ENCODE peak calls at places on chromosomes 13 and 19, in four cellular contexts. One of them, this sample, is unnamed.

GRCh38 chr19:48624067-48624594 is 4.8 kb downstream of the SPHK2 start:
- DNase-seq in activated T-cell treated with anti-CD3 and anti-CD28 coated beads for 4 hours: peak
- DNase-seq in activated CD4-positive, alpha-beta T cell treated with anti-CD3 and anti-CD28 coated beads, Interleukin-2, amount 50 U/mL, for 24 hours: peak
- DNase-seq in psoas muscle: peak
- DNase-seq in this sample: peak

GRCh38 chr13:51747438-51748434 is 56.2 kb downstream of the DHRS12 start:
- DNase-seq in activated T-cell treated with anti-CD3 and anti-CD28 coated beads for 4 hours: no peak
- DNase-seq in activated CD4-positive, alpha-beta T cell treated with anti-CD3 and anti-CD28 coated beads, Interleukin-2, amount 50 U/mL, for 24 hours: no peak
- DNase-seq in psoas muscle: no peak
- DNase-seq in this sample: no peak

GRCh38 chr19:31528261-31528660 is 179.0 kb upstream of the TSHZ3 start:
- DNase-seq in activated T-cell treated with anti-CD3 and anti-CD28 coated beads for 4 hours: no peak
- DNase-seq in activated CD4-positive, alpha-beta T cell treated with anti-CD3 and anti-CD28 coated beads, Interleukin-2, amount 50 U/mL, for 24 hours: no peak
- DNase-seq in psoas muscle: no peak
- DNase-seq in this sample: no peak

GRCh38 chr13:42420304-42420703 is 148.4 kb downstream of the AKAP11 start:
- DNase-seq in activated T-cell treated with anti-CD3 and anti-CD28 coated beads for 4 hours: peak
- DNase-seq in activated CD4-positive, alpha-beta T cell treated with anti-CD3 and anti-CD28 coated beads, Interleukin-2, amount 50 U/mL, for 24 hours: peak
- DNase-seq in psoas muscle: no peak
- DNase-seq in this sample: no peak

GRCh38 chr13:109783447-109783814 is 3.0 kb downstream of the IRS2 start:
- DNase-seq in activated T-cell treated with anti-CD3 and anti-CD28 coated beads for 4 hours: no peak
- DNase-seq in activated CD4-positive, alpha-beta T cell treated with anti-CD3 and anti-CD28 coated beads, Interleukin-2, amount 50 U/mL, for 24 hours: no peak
- DNase-seq in psoas muscle: peak
- DNase-seq in this sample: no peak

GRCh38 chr13:113584870-113585671 is 518 bp downstream of the TFDP1 start:
- DNase-seq in activated T-cell treated with anti-CD3 and anti-CD28 coated beads for 4 hours: no peak
- DNase-seq in activated CD4-positive, alpha-beta T cell treated with anti-CD3 and anti-CD28 coated beads, Interleukin-2, amount 50 U/mL, for 24 hours: no peak
- DNase-seq in psoas muscle: peak
- DNase-seq in this sample: peak

GRCh38 chr19:4016486-4016885 is 8.9 kb downstream of the PIAS4 start:
- DNase-seq in activated T-cell treated with anti-CD3 and anti-CD28 coated beads for 4 hours: no peak
- DNase-seq in activated CD4-positive, alpha-beta T cell treated with anti-CD3 and anti-CD28 coated beads, Interleukin-2, amount 50 U/mL, for 24 hours: no peak
- DNase-seq in psoas muscle: no peak
- DNase-seq in this sample: no peak

GRCh38 chr13:77449265-77449664 is 86.2 kb upstream of the SCEL start:
- DNase-seq in activated T-cell treated with anti-CD3 and anti-CD28 coated beads for 4 hours: no peak
- DNase-seq in activated CD4-positive, alpha-beta T cell treated with anti-CD3 and anti-CD28 coated beads, Interleukin-2, amount 50 U/mL, for 24 hours: no peak
- DNase-seq in psoas muscle: no peak
- DNase-seq in this sample: no peak

GRCh38 chr19:1219786-1220451 is 14.3 kb downstream of the STK11 start:
- DNase-seq in activated T-cell treated with anti-CD3 and anti-CD28 coated beads for 4 hours: no peak
- DNase-seq in activated CD4-positive, alpha-beta T cell treated with anti-CD3 and anti-CD28 coated beads, Interleukin-2, amount 50 U/mL, for 24 hours: no peak
- DNase-seq in psoas muscle: no peak
- DNase-seq in this sample: no peak

GRCh38 chr13:56317839-56318238 is 822.9 kb upstream of the PRR20A start:
- DNase-seq in activated T-cell treated with anti-CD3 and anti-CD28 coated beads for 4 hours: no peak
- DNase-seq in activated CD4-positive, alpha-beta T cell treated with anti-CD3 and anti-CD28 coated beads, Interleukin-2, amount 50 U/mL, for 24 hours: no peak
- DNase-seq in psoas muscle: no peak
- DNase-seq in this sample: no peak

GRCh38 chr13:30158774-30159445 is 148.4 kb downstream of the KATNAL1 start:
- DNase-seq in activated T-cell treated with anti-CD3 and anti-CD28 coated beads for 4 hours: no peak
- DNase-seq in activated CD4-positive, alpha-beta T cell treated with anti-CD3 and anti-CD28 coated beads, Interleukin-2, amount 50 U/mL, for 24 hours: no peak
- DNase-seq in psoas muscle: no peak
- DNase-seq in this sample: no peak

GRCh38 chr13:42129033-42129432 is 80.6 kb downstream of the DGKH start:
- DNase-seq in activated T-cell treated with anti-CD3 and anti-CD28 coated beads for 4 hours: no peak
- DNase-seq in activated CD4-positive, alpha-beta T cell treated with anti-CD3 and anti-CD28 coated beads, Interleukin-2, amount 50 U/mL, for 24 hours: no peak
- DNase-seq in psoas muscle: no peak
- DNase-seq in this sample: no peak

GRCh38 chr19:48330012-48330681 is 4.8 kb downstream of the EMP3 start:
- DNase-seq in activated T-cell treated with anti-CD3 and anti-CD28 coated beads for 4 hours: peak
- DNase-seq in activated CD4-positive, alpha-beta T cell treated with anti-CD3 and anti-CD28 coated beads, Interleukin-2, amount 50 U/mL, for 24 hours: peak
- DNase-seq in psoas muscle: peak
- DNase-seq in this sample: peak

GRCh38 chr13:20840590-20840989 is 62.0 kb downstream of the XPO4 start:
- DNase-seq in activated T-cell treated with anti-CD3 and anti-CD28 coated beads for 4 hours: no peak
- DNase-seq in activated CD4-positive, alpha-beta T cell treated with anti-CD3 and anti-CD28 coated beads, Interleukin-2, amount 50 U/mL, for 24 hours: no peak
- DNase-seq in psoas muscle: no peak
- DNase-seq in this sample: no peak

GRCh38 chr13:39144941-39145533 is 106.8 kb downstream of the NHLRC3 start:
- DNase-seq in activated T-cell treated with anti-CD3 and anti-CD28 coated beads for 4 hours: no peak
- DNase-seq in activated CD4-positive, alpha-beta T cell treated with anti-CD3 and anti-CD28 coated beads, Interleukin-2, amount 50 U/mL, for 24 hours: peak
- DNase-seq in psoas muscle: peak
- DNase-seq in this sample: no peak

GRCh38 chr13:79625517-79625916 is 144.6 kb downstream of the NDFIP2 start:
- DNase-seq in activated T-cell treated with anti-CD3 and anti-CD28 coated beads for 4 hours: no peak
- DNase-seq in activated CD4-positive, alpha-beta T cell treated with anti-CD3 and anti-CD28 coated beads, Interleukin-2, amount 50 U/mL, for 24 hours: no peak
- DNase-seq in psoas muscle: no peak
- DNase-seq in this sample: no peak

GRCh38 chr13:21139374-21139773 is 37.0 kb downstream of the SKA3 start:
- DNase-seq in activated T-cell treated with anti-CD3 and anti-CD28 coated beads for 4 hours: no peak
- DNase-seq in activated CD4-positive, alpha-beta T cell treated with anti-CD3 and anti-CD28 coated beads, Interleukin-2, amount 50 U/mL, for 24 hours: no peak
- DNase-seq in psoas muscle: no peak
- DNase-seq in this sample: no peak

GRCh38 chr13:110400786-110401533 is 93.9 kb downstream of the COL4A2 start:
- DNase-seq in activated T-cell treated with anti-CD3 and anti-CD28 coated beads for 4 hours: no peak
- DNase-seq in activated CD4-positive, alpha-beta T cell treated with anti-CD3 and anti-CD28 coated beads, Interleukin-2, amount 50 U/mL, for 24 hours: no peak
- DNase-seq in psoas muscle: no peak
- DNase-seq in this sample: no peak

GRCh38 chr19:18173572-18174294 is at the start of gene IFI30:
- DNase-seq in activated T-cell treated with anti-CD3 and anti-CD28 coated beads for 4 hours: peak
- DNase-seq in activated CD4-positive, alpha-beta T cell treated with anti-CD3 and anti-CD28 coated beads, Interleukin-2, amount 50 U/mL, for 24 hours: no peak
- DNase-seq in psoas muscle: peak
- DNase-seq in this sample: peak

GRCh38 chr13:96072392-96072791 is 17.5 kb upstream of the HS6ST3 start:
- DNase-seq in activated T-cell treated with anti-CD3 and anti-CD28 coated beads for 4 hours: no peak
- DNase-seq in activated CD4-positive, alpha-beta T cell treated with anti-CD3 and anti-CD28 coated beads, Interleukin-2, amount 50 U/mL, for 24 hours: no peak
- DNase-seq in psoas muscle: no peak
- DNase-seq in this sample: no peak

GRCh38 chr13:73268306-73268705 is 209.5 kb downstream of the KLF5 start:
- DNase-seq in activated T-cell treated with anti-CD3 and anti-CD28 coated beads for 4 hours: no peak
- DNase-seq in activated CD4-positive, alpha-beta T cell treated with anti-CD3 and anti-CD28 coated beads, Interleukin-2, amount 50 U/mL, for 24 hours: no peak
- DNase-seq in psoas muscle: peak
- DNase-seq in this sample: no peak

GRCh38 chr19:23283925-23284324 is 33.7 kb upstream of the ZNF724 start:
- DNase-seq in activated T-cell treated with anti-CD3 and anti-CD28 coated beads for 4 hours: peak
- DNase-seq in activated CD4-positive, alpha-beta T cell treated with anti-CD3 and anti-CD28 coated beads, Interleukin-2, amount 50 U/mL, for 24 hours: peak
- DNase-seq in psoas muscle: no peak
- DNase-seq in this sample: peak

GRCh38 chr19:37654833-37655688 is at the start of gene ZFP30:
- DNase-seq in activated T-cell treated with anti-CD3 and anti-CD28 coated beads for 4 hours: peak
- DNase-seq in activated CD4-positive, alpha-beta T cell treated with anti-CD3 and anti-CD28 coated beads, Interleukin-2, amount 50 U/mL, for 24 hours: peak
- DNase-seq in psoas muscle: peak
- DNase-seq in this sample: peak

GRCh38 chr19:1041835-1042685 is 2.2 kb downstream of the ABCA7 start:
- DNase-seq in activated T-cell treated with anti-CD3 and anti-CD28 coated beads for 4 hours: no peak
- DNase-seq in activated CD4-positive, alpha-beta T cell treated with anti-CD3 and anti-CD28 coated beads, Interleukin-2, amount 50 U/mL, for 24 hours: no peak
- DNase-seq in psoas muscle: peak
- DNase-seq in this sample: no peak

GRCh38 chr19:54218960-54219661 is 3.7 kb downstream of the LILRB3 start:
- DNase-seq in activated T-cell treated with anti-CD3 and anti-CD28 coated beads for 4 hours: no peak
- DNase-seq in activated CD4-positive, alpha-beta T cell treated with anti-CD3 and anti-CD28 coated beads, Interleukin-2, amount 50 U/mL, for 24 hours: no peak
- DNase-seq in psoas muscle: no peak
- DNase-seq in this sample: no peak

GRCh38 chr13:93534181-93534700 is 307.6 kb downstream of the GPC6 start:
- DNase-seq in activated T-cell treated with anti-CD3 and anti-CD28 coated beads for 4 hours: no peak
- DNase-seq in activated CD4-positive, alpha-beta T cell treated with anti-CD3 and anti-CD28 coated beads, Interleukin-2, amount 50 U/mL, for 24 hours: no peak
- DNase-seq in psoas muscle: no peak
- DNase-seq in this sample: no peak

GRCh38 chr13:25727250-25727649 is 324.6 kb downstream of the SHISA2 start:
- DNase-seq in activated T-cell treated with anti-CD3 and anti-CD28 coated beads for 4 hours: no peak
- DNase-seq in activated CD4-positive, alpha-beta T cell treated with anti-CD3 and anti-CD28 coated beads, Interleukin-2, amount 50 U/mL, for 24 hours: no peak
- DNase-seq in psoas muscle: no peak
- DNase-seq in this sample: peak

GRCh38 chr19:34274827-34275625 is 20.7 kb downstream of the GARRE1 start:
- DNase-seq in activated T-cell treated with anti-CD3 and anti-CD28 coated beads for 4 hours: no peak
- DNase-seq in activated CD4-positive, alpha-beta T cell treated with anti-CD3 and anti-CD28 coated beads, Interleukin-2, amount 50 U/mL, for 24 hours: no peak
- DNase-seq in psoas muscle: no peak
- DNase-seq in this sample: no peak

GRCh38 chr19:8605514-8605913 is 5.0 kb downstream of the ADAMTS10 start:
- DNase-seq in activated T-cell treated with anti-CD3 and anti-CD28 coated beads for 4 hours: no peak
- DNase-seq in activated CD4-positive, alpha-beta T cell treated with anti-CD3 and anti-CD28 coated beads, Interleukin-2, amount 50 U/mL, for 24 hours: no peak
- DNase-seq in psoas muscle: no peak
- DNase-seq in this sample: no peak

GRCh38 chr13:110306340-110306959 is 507 bp downstream of the COL4A1 start:
- DNase-seq in activated T-cell treated with anti-CD3 and anti-CD28 coated beads for 4 hours: no peak
- DNase-seq in activated CD4-positive, alpha-beta T cell treated with anti-CD3 and anti-CD28 coated beads, Interleukin-2, amount 50 U/mL, for 24 hours: no peak
- DNase-seq in psoas muscle: no peak
- DNase-seq in this sample: no peak

GRCh38 chr19:58381460-58382220 is 810 bp upstream of the ZNF837 start:
- DNase-seq in activated T-cell treated with anti-CD3 and anti-CD28 coated beads for 4 hours: no peak
- DNase-seq in activated CD4-positive, alpha-beta T cell treated with anti-CD3 and anti-CD28 coated beads, Interleukin-2, amount 50 U/mL, for 24 hours: no peak
- DNase-seq in psoas muscle: peak
- DNase-seq in this sample: no peak

GRCh38 chr19:14632286-14632685 is 42.4 kb downstream of the ADGRE3 start:
- DNase-seq in activated T-cell treated with anti-CD3 and anti-CD28 coated beads for 4 hours: no peak
- DNase-seq in activated CD4-positive, alpha-beta T cell treated with anti-CD3 and anti-CD28 coated beads, Interleukin-2, amount 50 U/mL, for 24 hours: no peak
- DNase-seq in psoas muscle: no peak
- DNase-seq in this sample: no peak

GRCh38 chr19:28581468-28581770 is 631.5 kb downstream of the UQCRFS1 start:
- DNase-seq in activated T-cell treated with anti-CD3 and anti-CD28 coated beads for 4 hours: no peak
- DNase-seq in activated CD4-positive, alpha-beta T cell treated with anti-CD3 and anti-CD28 coated beads, Interleukin-2, amount 50 U/mL, for 24 hours: no peak
- DNase-seq in psoas muscle: no peak
- DNase-seq in this sample: no peak

GRCh38 chr13:101433895-101434294 is 17.6 kb upstream of the NALCN start:
- DNase-seq in activated T-cell treated with anti-CD3 and anti-CD28 coated beads for 4 hours: no peak
- DNase-seq in activated CD4-positive, alpha-beta T cell treated with anti-CD3 and anti-CD28 coated beads, Interleukin-2, amount 50 U/mL, for 24 hours: no peak
- DNase-seq in psoas muscle: no peak
- DNase-seq in this sample: no peak

GRCh38 chr13:45196622-45197021 is 4.2 kb downstream of the KCTD4 start:
- DNase-seq in activated T-cell treated with anti-CD3 and anti-CD28 coated beads for 4 hours: no peak
- DNase-seq in activated CD4-positive, alpha-beta T cell treated with anti-CD3 and anti-CD28 coated beads, Interleukin-2, amount 50 U/mL, for 24 hours: no peak
- DNase-seq in psoas muscle: no peak
- DNase-seq in this sample: no peak

GRCh38 chr13:105991622-105992254 is 543.7 kb downstream of the EFNB2 start:
- DNase-seq in activated T-cell treated with anti-CD3 and anti-CD28 coated beads for 4 hours: no peak
- DNase-seq in activated CD4-positive, alpha-beta T cell treated with anti-CD3 and anti-CD28 coated beads, Interleukin-2, amount 50 U/mL, for 24 hours: no peak
- DNase-seq in psoas muscle: no peak
- DNase-seq in this sample: peak

GRCh38 chr13:71621152-71622124 is 245.6 kb downstream of the DACH1 start:
- DNase-seq in activated T-cell treated with anti-CD3 and anti-CD28 coated beads for 4 hours: no peak
- DNase-seq in activated CD4-positive, alpha-beta T cell treated with anti-CD3 and anti-CD28 coated beads, Interleukin-2, amount 50 U/mL, for 24 hours: no peak
- DNase-seq in psoas muscle: no peak
- DNase-seq in this sample: no peak

GRCh38 chr19:16112778-16113177 is 1.1 kb downstream of the RAB8A start:
- DNase-seq in activated T-cell treated with anti-CD3 and anti-CD28 coated beads for 4 hours: no peak
- DNase-seq in activated CD4-positive, alpha-beta T cell treated with anti-CD3 and anti-CD28 coated beads, Interleukin-2, amount 50 U/mL, for 24 hours: no peak
- DNase-seq in psoas muscle: peak
- DNase-seq in this sample: no peak

This sample was measured in lung.